ENCODE peak calls at places on chromosomes 13 and 19, in seven cellular contexts. One of them, this sample, is unnamed.
A peak's percentile ranks its signal among the peaks of the same experiment; 100 is the strongest.

GRCh38 chr19:57675881-57676280 is 5.9 kb upstream of the ZNF551 start:
- DNase-seq in upper lobe of right lung: no peak
- DNase-seq in MCF 10A: no peak
- DNase-seq in Caco-2: no peak
- DNase-seq in cardiac muscle cell: no peak
- DNase-seq in lower leg skin: no peak
- DNase-seq in nephron progenitor cell: no peak
- DNase-seq in this sample: no peak

GRCh38 chr19:17703823-17704463 is 15.3 kb upstream of the MAP1S start:
- DNase-seq in upper lobe of right lung: peak; percentile 74
- DNase-seq in MCF 10A: peak; percentile 46
- DNase-seq in Caco-2: no peak
- DNase-seq in cardiac muscle cell: peak; percentile 52
- DNase-seq in lower leg skin: no peak
- DNase-seq in nephron progenitor cell: peak; percentile 70
- DNase-seq in this sample: peak; percentile 78

GRCh38 chr19:45117167-45117594 is 24.2 kb downstream of the PPP1R37 start:
- DNase-seq in upper lobe of right lung: peak; percentile 80
- DNase-seq in MCF 10A: no peak
- DNase-seq in Caco-2: no peak
- DNase-seq in cardiac muscle cell: peak; percentile 67
- DNase-seq in lower leg skin: no peak
- DNase-seq in nephron progenitor cell: no peak
- DNase-seq in this sample: peak; percentile 67

GRCh38 chr13:19601749-19602725 is 31.4 kb upstream of the MPHOSPH8 start:
- DNase-seq in upper lobe of right lung: peak; percentile 70
- DNase-seq in MCF 10A: peak; percentile 46
- DNase-seq in Caco-2: peak; percentile 81
- DNase-seq in cardiac muscle cell: peak; percentile 55
- DNase-seq in lower leg skin: no peak
- DNase-seq in nephron progenitor cell: peak; percentile 68
- DNase-seq in this sample: peak; percentile 87

GRCh38 chr13:40933508-40933907 is 85.6 kb downstream of the ELF1 start:
- DNase-seq in upper lobe of right lung: no peak
- DNase-seq in MCF 10A: no peak
- DNase-seq in Caco-2: no peak
- DNase-seq in cardiac muscle cell: no peak
- DNase-seq in lower leg skin: no peak
- DNase-seq in nephron progenitor cell: no peak
- DNase-seq in this sample: peak; percentile 32

GRCh38 chr13:40348096-40348679 is 318.3 kb downstream of the FOXO1 start:
- DNase-seq in upper lobe of right lung: no peak
- DNase-seq in MCF 10A: no peak
- DNase-seq in Caco-2: no peak
- DNase-seq in cardiac muscle cell: no peak
- DNase-seq in lower leg skin: no peak
- DNase-seq in nephron progenitor cell: no peak
- DNase-seq in this sample: no peak

GRCh38 chr19:16398530-16399241 is 73.1 kb downstream of the EPS15L1 start:
- DNase-seq in upper lobe of right lung: no peak
- DNase-seq in MCF 10A: peak; percentile 18
- DNase-seq in Caco-2: no peak
- DNase-seq in cardiac muscle cell: no peak
- DNase-seq in lower leg skin: no peak
- DNase-seq in nephron progenitor cell: no peak
- DNase-seq in this sample: no peak

GRCh38 chr13:39461685-39462266 is 141.2 kb downstream of the LHFPL6 start:
- DNase-seq in upper lobe of right lung: no peak
- DNase-seq in MCF 10A: no peak
- DNase-seq in Caco-2: no peak
- DNase-seq in cardiac muscle cell: no peak
- DNase-seq in lower leg skin: no peak
- DNase-seq in nephron progenitor cell: no peak
- DNase-seq in this sample: no peak

GRCh38 chr19:5993516-5994406 is 15.8 kb upstream of the RANBP3 start:
- DNase-seq in upper lobe of right lung: peak; percentile 82
- DNase-seq in MCF 10A: no peak
- DNase-seq in Caco-2: no peak
- DNase-seq in cardiac muscle cell: no peak
- DNase-seq in lower leg skin: peak; percentile 21
- DNase-seq in nephron progenitor cell: no peak
- DNase-seq in this sample: no peak

GRCh38 chr13:112254900-112255299 is 121.3 kb upstream of the SPACA7 start:
- DNase-seq in upper lobe of right lung: no peak
- DNase-seq in MCF 10A: no peak
- DNase-seq in Caco-2: no peak
- DNase-seq in cardiac muscle cell: no peak
- DNase-seq in lower leg skin: no peak
- DNase-seq in nephron progenitor cell: no peak
- DNase-seq in this sample: no peak

GRCh38 chr19:40238775-40239174 is 12.3 kb upstream of the CCNP start:
- DNase-seq in upper lobe of right lung: no peak
- DNase-seq in MCF 10A: no peak
- DNase-seq in Caco-2: no peak
- DNase-seq in cardiac muscle cell: no peak
- DNase-seq in lower leg skin: no peak
- DNase-seq in nephron progenitor cell: no peak
- DNase-seq in this sample: no peak

GRCh38 chr13:113119822-113120189 is 2.8 kb upstream of the F10 start:
- DNase-seq in upper lobe of right lung: no peak
- DNase-seq in MCF 10A: no peak
- DNase-seq in Caco-2: peak; percentile 2
- DNase-seq in cardiac muscle cell: no peak
- DNase-seq in lower leg skin: no peak
- DNase-seq in nephron progenitor cell: no peak
- DNase-seq in this sample: no peak

GRCh38 chr19:34851277-34851804 is 75.4 kb upstream of the ZNF30 start:
- DNase-seq in upper lobe of right lung: peak; percentile 31
- DNase-seq in MCF 10A: peak; percentile 7
- DNase-seq in Caco-2: peak; percentile 67
- DNase-seq in cardiac muscle cell: no peak
- DNase-seq in lower leg skin: no peak
- DNase-seq in nephron progenitor cell: no peak
- DNase-seq in this sample: no peak

GRCh38 chr19:40512473-40513344 is 45.9 kb downstream of the SPTBN4 start:
- DNase-seq in upper lobe of right lung: no peak
- DNase-seq in MCF 10A: no peak
- DNase-seq in Caco-2: no peak
- DNase-seq in cardiac muscle cell: peak; percentile 70
- DNase-seq in lower leg skin: no peak
- DNase-seq in nephron progenitor cell: peak; percentile 76
- DNase-seq in this sample: no peak

GRCh38 chr13:80131204-80131603 is 209.7 kb downstream of the SPRY2 start:
- DNase-seq in upper lobe of right lung: peak; percentile 90
- DNase-seq in MCF 10A: peak; percentile 71
- DNase-seq in Caco-2: peak; percentile 84
- DNase-seq in cardiac muscle cell: peak; percentile 86
- DNase-seq in lower leg skin: peak; percentile 23
- DNase-seq in nephron progenitor cell: peak; percentile 77
- DNase-seq in this sample: no peak

GRCh38 chr19:19966862-19967261 is 66.1 kb downstream of the ZNF93 start:
- DNase-seq in upper lobe of right lung: no peak
- DNase-seq in MCF 10A: no peak
- DNase-seq in Caco-2: no peak
- DNase-seq in cardiac muscle cell: no peak
- DNase-seq in lower leg skin: no peak
- DNase-seq in nephron progenitor cell: no peak
- DNase-seq in this sample: no peak

GRCh38 chr13:51158365-51158764 is 47.3 kb upstream of the C13orf42 start:
- DNase-seq in upper lobe of right lung: no peak
- DNase-seq in MCF 10A: no peak
- DNase-seq in Caco-2: peak; percentile 54
- DNase-seq in cardiac muscle cell: no peak
- DNase-seq in lower leg skin: no peak
- DNase-seq in nephron progenitor cell: peak; percentile 12
- DNase-seq in this sample: no peak

GRCh38 chr19:55554749-55555152 is 9.4 kb upstream of the SBK3 start:
- DNase-seq in upper lobe of right lung: no peak
- DNase-seq in MCF 10A: no peak
- DNase-seq in Caco-2: no peak
- DNase-seq in cardiac muscle cell: no peak
- DNase-seq in lower leg skin: no peak
- DNase-seq in nephron progenitor cell: no peak
- DNase-seq in this sample: no peak

GRCh38 chr13:44618326-44618725 is 42.2 kb upstream of the TSC22D1 start:
- DNase-seq in upper lobe of right lung: no peak
- DNase-seq in MCF 10A: no peak
- DNase-seq in Caco-2: no peak
- DNase-seq in cardiac muscle cell: no peak
- DNase-seq in lower leg skin: no peak
- DNase-seq in nephron progenitor cell: no peak
- DNase-seq in this sample: no peak

GRCh38 chr19:19550972-19551861 is 13.2 kb downstream of the CILP2 start:
- DNase-seq in upper lobe of right lung: no peak
- DNase-seq in MCF 10A: no peak
- DNase-seq in Caco-2: no peak
- DNase-seq in cardiac muscle cell: no peak
- DNase-seq in lower leg skin: no peak
- DNase-seq in nephron progenitor cell: no peak
- DNase-seq in this sample: no peak

GRCh38 chr19:3969435-3970312 is 1.2 kb downstream of the DAPK3 start:
- DNase-seq in upper lobe of right lung: no peak
- DNase-seq in MCF 10A: peak; percentile 79
- DNase-seq in Caco-2: peak; percentile 70
- DNase-seq in cardiac muscle cell: peak; percentile 63
- DNase-seq in lower leg skin: peak; percentile 31
- DNase-seq in nephron progenitor cell: peak; percentile 32
- DNase-seq in this sample: no peak
- TF ChIP-seq CTCF in upper lobe of right lung: no peak
- TF ChIP-seq CTCF in MCF 10A: peak; percentile 18
- TF ChIP-seq CTCF in Caco-2: no peak
- TF ChIP-seq CTCF in cardiac muscle cell: peak; percentile 24
- TF ChIP-seq CTCF in lower leg skin: no peak
- TF ChIP-seq CTCF in nephron progenitor cell: peak; percentile 20
- TF ChIP-seq CTCF in this sample: no peak

GRCh38 chr19:2575734-2576481 is 100.0 kb downstream of the GADD45B start:
- DNase-seq in upper lobe of right lung: peak; percentile 68
- DNase-seq in MCF 10A: peak; percentile 59
- DNase-seq in Caco-2: no peak
- DNase-seq in cardiac muscle cell: no peak
- DNase-seq in lower leg skin: peak; percentile 85
- DNase-seq in nephron progenitor cell: peak; percentile 41
- DNase-seq in this sample: no peak

GRCh38 chr19:2579678-2580280 is 103.9 kb downstream of the GADD45B start:
- DNase-seq in upper lobe of right lung: peak; percentile 56
- DNase-seq in MCF 10A: no peak
- DNase-seq in Caco-2: no peak
- DNase-seq in cardiac muscle cell: no peak
- DNase-seq in lower leg skin: no peak
- DNase-seq in nephron progenitor cell: no peak
- DNase-seq in this sample: no peak

GRCh38 chr19:2577722-2578335 is 101.9 kb downstream of the GADD45B start:
- DNase-seq in upper lobe of right lung: peak; percentile 53
- DNase-seq in MCF 10A: no peak
- DNase-seq in Caco-2: no peak
- DNase-seq in cardiac muscle cell: no peak
- DNase-seq in lower leg skin: no peak
- DNase-seq in nephron progenitor cell: no peak
- DNase-seq in this sample: no peak

GRCh38 chr19:2578391-2578826 is 102.5 kb downstream of the GADD45B start:
- DNase-seq in upper lobe of right lung: peak; percentile 71
- DNase-seq in MCF 10A: peak; percentile 61
- DNase-seq in Caco-2: no peak
- DNase-seq in cardiac muscle cell: no peak
- DNase-seq in lower leg skin: no peak
- DNase-seq in nephron progenitor cell: no peak
- DNase-seq in this sample: no peak

DNA sequence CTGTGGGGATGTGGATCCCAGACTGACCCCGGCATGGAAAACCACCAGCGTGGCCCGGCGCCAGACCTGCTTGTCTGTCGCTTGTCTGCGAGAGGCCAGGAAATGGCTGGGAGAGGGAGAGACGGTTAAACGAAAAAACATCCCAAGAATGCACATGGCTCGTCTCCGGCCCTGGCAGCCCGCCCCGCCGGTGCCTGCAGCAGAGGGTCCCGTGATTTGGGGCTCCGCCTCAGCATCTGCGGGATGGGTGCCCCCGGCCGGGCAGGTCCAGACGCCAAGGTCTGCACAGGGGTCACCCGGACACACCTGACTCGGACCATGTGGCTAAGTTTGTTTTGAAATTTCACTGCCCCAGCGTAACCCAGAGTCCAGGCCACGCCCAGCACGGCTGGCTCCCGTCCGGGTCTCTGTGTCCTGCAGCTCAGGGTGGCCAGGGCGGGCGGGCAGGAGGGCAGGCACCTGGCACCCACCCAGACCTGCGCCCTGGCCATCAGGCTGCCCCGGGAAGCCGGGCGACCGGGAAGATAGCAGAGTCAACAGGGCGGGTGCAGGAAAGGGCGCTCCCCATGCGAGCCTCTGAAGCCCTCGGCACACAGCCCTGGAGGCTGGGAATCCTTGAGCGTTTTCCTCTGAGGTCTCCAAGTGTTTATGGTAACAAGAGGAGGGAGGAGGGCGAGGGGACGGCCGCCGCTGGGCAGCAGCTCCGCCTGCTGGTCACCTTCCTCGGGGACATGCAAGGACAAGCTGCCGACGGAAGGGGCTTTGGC is 103.2 kb downstream of the GADD45B start:
- DNase-seq in upper lobe of right lung: peak; percentile 95
- DNase-seq in MCF 10A: peak; percentile 96
- DNase-seq in Caco-2: peak; percentile 88
- DNase-seq in cardiac muscle cell: peak; percentile 89
- DNase-seq in lower leg skin: peak; percentile 83
- DNase-seq in nephron progenitor cell: peak; percentile 89
- DNase-seq in this sample: peak; percentile 86
- TF ChIP-seq CTCF in upper lobe of right lung: peak; percentile 91
- TF ChIP-seq CTCF in MCF 10A: peak; percentile 86
- TF ChIP-seq CTCF in Caco-2: peak; percentile 89
- TF ChIP-seq CTCF in cardiac muscle cell: peak; percentile 94
- TF ChIP-seq CTCF in lower leg skin: peak; percentile 60
- TF ChIP-seq CTCF in nephron progenitor cell: peak; percentile 85
- TF ChIP-seq CTCF in this sample: peak; percentile 91

DNA sequence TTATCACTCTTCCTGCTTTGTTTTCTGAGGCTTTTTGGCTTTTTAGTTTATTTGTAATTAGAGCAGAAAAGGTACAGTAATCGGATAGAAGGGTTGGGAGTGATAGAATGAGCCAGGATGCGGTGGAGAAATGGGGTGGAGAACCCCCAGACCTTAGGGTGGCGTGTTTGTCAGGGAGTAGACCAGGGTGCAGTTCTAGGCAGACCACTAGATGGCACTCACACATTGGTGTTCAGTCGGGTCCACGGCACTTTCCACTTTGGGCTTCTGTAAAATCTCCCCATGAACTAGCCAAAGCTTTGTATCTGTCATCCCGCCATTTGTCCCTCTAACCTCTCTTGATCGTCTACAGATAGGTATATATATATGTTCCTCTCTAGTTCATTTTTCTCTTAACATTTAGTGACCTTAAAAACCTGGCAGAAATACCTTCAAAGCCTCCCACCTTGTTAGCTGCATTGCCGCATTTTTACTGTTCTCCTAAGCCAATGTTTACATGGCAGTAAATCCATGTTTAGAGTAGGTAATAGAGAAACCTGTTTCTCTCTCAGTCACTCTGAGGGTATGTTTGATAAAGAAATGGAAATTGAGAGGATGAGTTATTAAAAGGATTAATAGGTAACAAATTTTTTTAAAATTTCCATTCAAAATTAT is 154.9 kb downstream of the TM9SF2 start:
- DNase-seq in upper lobe of right lung: no peak
- DNase-seq in MCF 10A: peak; percentile 78
- DNase-seq in Caco-2: peak; percentile 80
- DNase-seq in cardiac muscle cell: peak; percentile 88
- DNase-seq in lower leg skin: peak; percentile 75
- DNase-seq in nephron progenitor cell: peak; percentile 88
- DNase-seq in this sample: peak; percentile 74
- TF ChIP-seq CTCF in upper lobe of right lung: peak; percentile 88
- TF ChIP-seq CTCF in MCF 10A: peak; percentile 91
- TF ChIP-seq CTCF in Caco-2: peak; percentile 92
- TF ChIP-seq CTCF in cardiac muscle cell: peak; percentile 92
- TF ChIP-seq CTCF in lower leg skin: peak; percentile 91
- TF ChIP-seq CTCF in nephron progenitor cell: peak; percentile 92
- TF ChIP-seq CTCF in this sample: peak; percentile 84

GRCh38 chr19:38711726-38712153 is 32.5 kb downstream of the CAPN12 start:
- DNase-seq in upper lobe of right lung: no peak
- DNase-seq in MCF 10A: no peak
- DNase-seq in Caco-2: no peak
- DNase-seq in cardiac muscle cell: no peak
- DNase-seq in lower leg skin: no peak
- DNase-seq in nephron progenitor cell: no peak
- DNase-seq in this sample: no peak
- TF ChIP-seq CTCF in upper lobe of right lung: no peak
- TF ChIP-seq CTCF in MCF 10A: no peak
- TF ChIP-seq CTCF in Caco-2: no peak
- TF ChIP-seq CTCF in cardiac muscle cell: no peak
- TF ChIP-seq CTCF in lower leg skin: no peak
- TF ChIP-seq CTCF in nephron progenitor cell: no peak
- TF ChIP-seq CTCF in this sample: no peak